ENCODE peak calls at places on chromosome 15, in eight cellular contexts. S is germinal center; X is natural killer cell; W is activated CD4-positive, alpha-beta T cell treated with anti-CD3 and anti-CD28 coated beads, Interleukin-2, amount 50 U/mL, for 4 hours; Q is cardiac fibroblast; K is AG09309; A is HTR-8/SVneo; P is AML-193. U is an unnamed sample.

GRCh38 chr15:73927003-73927475 is 777 bp downstream of the LOXL1 start:
- DNase-seq in X (no peak), A (no peak), P (no peak), S (peak; percentile 38), Q (no peak), W (peak; percentile 29), K (no peak), U (no peak)

GRCh38 chr15:42140383-42141070 is 15.9 kb downstream of the PLA2G4F start:
- DNase-seq in K (no peak), P (no peak), Q (no peak), S (no peak), X (peak; percentile 12), A (no peak), W (no peak), U (no peak)

GRCh38 chr15:61660579-61660978 is 399.7 kb downstream of the VPS13C start:
- DNase-seq in P (no peak), S (no peak), X (no peak), Q (peak; percentile 5), W (no peak), K (peak; percentile 28), A (no peak), U (no peak)

GRCh38 chr15:56815247-56815646 is 81.9 kb upstream of the ZNF280D start:
- DNase-seq in W (no peak), P (no peak), X (no peak), K (no peak), Q (no peak), S (no peak), A (no peak), U (no peak)

GRCh38 chr15:75884041-75884440 is 19.6 kb upstream of the FBXO22 start:
- DNase-seq in Q (peak; percentile 37), P (no peak), K (no peak), A (no peak), W (no peak), S (no peak), X (no peak), U (no peak)

GRCh38 chr15:79452244-79453051 is 20.3 kb downstream of the MINAR1 start:
- DNase-seq in K (no peak), A (no peak), W (no peak), Q (no peak), P (no peak), S (no peak), X (no peak), U (no peak)

GRCh38 chr15:100596792-100597191 is 5.2 kb downstream of the LINS1 start:
- DNase-seq in K (no peak), X (peak; percentile 22), Q (peak; percentile 48), S (no peak), P (no peak), W (peak; percentile 98), A (no peak), U (no peak)

GRCh38 chr15:90413411-90414379 is 25.7 kb downstream of the IQGAP1 start:
- DNase-seq in W (no peak), S (no peak), A (no peak), X (no peak), P (no peak), K (no peak), Q (peak; percentile 74), U (no peak)

GRCh38 chr15:64877435-64877834 is 34.3 kb upstream of the ANKDD1A start:
- DNase-seq in P (peak; percentile 39), K (no peak), A (no peak), Q (peak; percentile 54), S (no peak), W (no peak), X (no peak), U (no peak)

GRCh38 chr15:41281236-41281635 is 50.2 kb downstream of the CHP1 start:
- DNase-seq in Q (peak; percentile 77), P (no peak), A (peak; percentile 54), X (no peak), W (no peak), K (peak; percentile 69), S (no peak), U (peak; percentile 75)

GRCh38 chr15:90988249-90988648 is 6.1 kb downstream of the PRC1 start:
- DNase-seq in Q (no peak), P (no peak), W (no peak), K (no peak), A (no peak), X (no peak), S (peak; percentile 15), U (no peak)

GRCh38 chr15:38651328-38652038 is 86.9 kb upstream of the RASGRP1 start:
- DNase-seq in W (peak; percentile 59), X (peak; percentile 25), A (no peak), K (no peak), P (no peak), S (peak; percentile 68), Q (no peak), U (no peak)

GRCh38 chr15:69359724-69360123 is 54.4 kb upstream of the KIF23 start:
- DNase-seq in S (no peak), W (no peak), P (no peak), X (no peak), K (no peak), A (no peak), Q (peak; percentile 25), U (no peak)

GRCh38 chr15:98805434-98806274 is 157.3 kb downstream of the IGF1R start:
- DNase-seq in A (no peak), P (no peak), W (no peak), S (no peak), K (no peak), Q (no peak), X (no peak), U (no peak)

GRCh38 chr15:45616901-45617323 is 17.9 kb upstream of the SQOR start:
- DNase-seq in K (no peak), X (no peak), W (no peak), A (no peak), Q (no peak), S (no peak), P (no peak), U (no peak)

GRCh38 chr15:57734860-57735259 is 28.3 kb downstream of the POLR2M start:
- DNase-seq in Q (no peak), K (no peak), X (no peak), P (no peak), W (no peak), A (no peak), S (no peak), U (no peak)